ENCODE peak calls at places on chromosomes 6 and 20, in seven cellular contexts. One of them, this sample, is unnamed.

GRCh38 chr6:169215201-169215661 is 38.4 kb downstream of the THBS2 start:
- DNase-seq in OCI-LY7: no peak
- DNase-seq in GM13977: no peak
- DNase-seq in astrocyte of the cerebellum: no peak
- DNase-seq in adrenal gland: no peak
- DNase-seq in IMR-90: peak; percentile 35
- DNase-seq in BJ: no peak
- DNase-seq in this sample: peak; percentile 45

GRCh38 chr6:70398783-70399730 is 14.3 kb upstream of the FAM135A start:
- DNase-seq in BJ: no peak
- DNase-seq in GM13977: no peak
- DNase-seq in adrenal gland: no peak
- DNase-seq in IMR-90: peak; percentile 23
- DNase-seq in astrocyte of the cerebellum: no peak
- DNase-seq in OCI-LY7: no peak
- DNase-seq in this sample: peak; percentile 43

GRCh38 chr6:100186552-100186951 is 192.5 kb upstream of the MCHR2 start:
- DNase-seq in IMR-90: peak; percentile 48
- DNase-seq in GM13977: no peak
- DNase-seq in astrocyte of the cerebellum: no peak
- DNase-seq in OCI-LY7: no peak
- DNase-seq in BJ: no peak
- DNase-seq in adrenal gland: no peak
- DNase-seq in this sample: no peak

GRCh38 chr6:170048615-170049256 is 242.1 kb downstream of the DLL1 start:
- DNase-seq in IMR-90: peak; percentile 33
- DNase-seq in BJ: no peak
- DNase-seq in GM13977: no peak
- DNase-seq in OCI-LY7: no peak
- DNase-seq in astrocyte of the cerebellum: no peak
- DNase-seq in adrenal gland: peak; percentile 32
- DNase-seq in this sample: no peak

GRCh38 chr6:46393161-46393939 is 97.9 kb downstream of the RCAN2 start:
- DNase-seq in OCI-LY7: no peak
- DNase-seq in adrenal gland: no peak
- DNase-seq in GM13977: no peak
- DNase-seq in astrocyte of the cerebellum: no peak
- DNase-seq in IMR-90: no peak
- DNase-seq in BJ: no peak
- DNase-seq in this sample: no peak

GRCh38 chr20:43691928-43692524 is 25.1 kb downstream of the MYBL2 start:
- DNase-seq in IMR-90: peak; percentile 18
- DNase-seq in OCI-LY7: peak; percentile 76
- DNase-seq in adrenal gland: peak; percentile 35
- DNase-seq in astrocyte of the cerebellum: peak; percentile 6
- DNase-seq in BJ: no peak
- DNase-seq in GM13977: peak; percentile 76
- DNase-seq in this sample: peak; percentile 38

GRCh38 chr20:64032706-64033624 is 3.0 kb upstream of the C20orf204 start:
- DNase-seq in GM13977: no peak
- DNase-seq in astrocyte of the cerebellum: no peak
- DNase-seq in BJ: no peak
- DNase-seq in adrenal gland: no peak
- DNase-seq in OCI-LY7: no peak
- DNase-seq in IMR-90: no peak
- DNase-seq in this sample: no peak

GRCh38 chr20:58433759-58434158 is 44.7 kb downstream of the VAPB start:
- DNase-seq in BJ: no peak
- DNase-seq in adrenal gland: no peak
- DNase-seq in IMR-90: peak; percentile 89
- DNase-seq in OCI-LY7: no peak
- DNase-seq in GM13977: no peak
- DNase-seq in astrocyte of the cerebellum: peak; percentile 13
- DNase-seq in this sample: peak; percentile 76

GRCh38 chr6:149761438-149761837 is 11.9 kb downstream of the PCMT1 start:
- DNase-seq in IMR-90: no peak
- DNase-seq in adrenal gland: no peak
- DNase-seq in GM13977: peak; percentile 45
- DNase-seq in OCI-LY7: peak; percentile 61
- DNase-seq in astrocyte of the cerebellum: no peak
- DNase-seq in BJ: no peak
- DNase-seq in this sample: no peak

GRCh38 chr6:79193971-79194370 is 40.5 kb downstream of the HMGN3 start:
- DNase-seq in GM13977: no peak
- DNase-seq in astrocyte of the cerebellum: no peak
- DNase-seq in adrenal gland: no peak
- DNase-seq in BJ: no peak
- DNase-seq in IMR-90: no peak
- DNase-seq in OCI-LY7: no peak
- DNase-seq in this sample: no peak

GRCh38 chr6:141118991-141119390 is 1013.7 kb upstream of the GJE1 start:
- DNase-seq in astrocyte of the cerebellum: no peak
- DNase-seq in BJ: no peak
- DNase-seq in GM13977: no peak
- DNase-seq in IMR-90: no peak
- DNase-seq in OCI-LY7: no peak
- DNase-seq in adrenal gland: no peak
- DNase-seq in this sample: no peak

GRCh38 chr6:165819394-165819793 is 156.4 kb upstream of the PDE10A start:
- DNase-seq in BJ: no peak
- DNase-seq in OCI-LY7: no peak
- DNase-seq in IMR-90: no peak
- DNase-seq in GM13977: no peak
- DNase-seq in adrenal gland: no peak
- DNase-seq in astrocyte of the cerebellum: no peak
- DNase-seq in this sample: peak; percentile 16

GRCh38 chr20:3237011-3237957 is 1.7 kb downstream of the SLC4A11 start:
- DNase-seq in adrenal gland: no peak
- DNase-seq in OCI-LY7: no peak
- DNase-seq in GM13977: no peak
- DNase-seq in BJ: no peak
- DNase-seq in IMR-90: no peak
- DNase-seq in astrocyte of the cerebellum: no peak
- DNase-seq in this sample: no peak

GRCh38 chr6:138757131-138757530 is 16.4 kb upstream of the CCDC28A start:
- DNase-seq in BJ: no peak
- DNase-seq in astrocyte of the cerebellum: no peak
- DNase-seq in GM13977: no peak
- DNase-seq in IMR-90: no peak
- DNase-seq in OCI-LY7: no peak
- DNase-seq in adrenal gland: no peak
- DNase-seq in this sample: peak; percentile 60

GRCh38 chr6:35876902-35877301 is 44.0 kb downstream of the SRPK1 start:
- DNase-seq in IMR-90: no peak
- DNase-seq in OCI-LY7: no peak
- DNase-seq in BJ: no peak
- DNase-seq in GM13977: no peak
- DNase-seq in astrocyte of the cerebellum: no peak
- DNase-seq in adrenal gland: no peak
- DNase-seq in this sample: peak; percentile 41

GRCh38 chr20:15171016-15171415 is 833.6 kb upstream of the FLRT3 start:
- DNase-seq in astrocyte of the cerebellum: no peak
- DNase-seq in OCI-LY7: no peak
- DNase-seq in IMR-90: no peak
- DNase-seq in BJ: no peak
- DNase-seq in GM13977: no peak
- DNase-seq in adrenal gland: no peak
- DNase-seq in this sample: no peak

GRCh38 chr20:6130045-6130444 is 7.2 kb upstream of the FERMT1 start:
- DNase-seq in astrocyte of the cerebellum: no peak
- DNase-seq in GM13977: no peak
- DNase-seq in IMR-90: no peak
- DNase-seq in OCI-LY7: no peak
- DNase-seq in adrenal gland: no peak
- DNase-seq in BJ: no peak
- DNase-seq in this sample: no peak

GRCh38 chr6:39430968-39431523 is 108.5 kb upstream of the KCNK16 start:
- DNase-seq in adrenal gland: peak; percentile 25
- DNase-seq in BJ: no peak
- DNase-seq in IMR-90: no peak
- DNase-seq in astrocyte of the cerebellum: no peak
- DNase-seq in OCI-LY7: no peak
- DNase-seq in GM13977: no peak
- DNase-seq in this sample: no peak

GRCh38 chr20:59015812-59016711 is 3.2 kb upstream of the TUBB1 start:
- DNase-seq in OCI-LY7: no peak
- DNase-seq in IMR-90: no peak
- DNase-seq in BJ: no peak
- DNase-seq in adrenal gland: no peak
- DNase-seq in astrocyte of the cerebellum: no peak
- DNase-seq in GM13977: no peak
- DNase-seq in this sample: no peak

GRCh38 chr20:1775117-1775516 is 117.5 kb upstream of the SIRPG start:
- DNase-seq in BJ: no peak
- DNase-seq in astrocyte of the cerebellum: no peak
- DNase-seq in adrenal gland: peak; percentile 59
- DNase-seq in IMR-90: peak; percentile 63
- DNase-seq in GM13977: no peak
- DNase-seq in OCI-LY7: no peak
- DNase-seq in this sample: peak; percentile 54

GRCh38 chr6:46090115-46091079 is 39.4 kb upstream of the ENPP4 start:
- DNase-seq in BJ: no peak
- DNase-seq in IMR-90: peak; percentile 34
- DNase-seq in adrenal gland: peak; percentile 47
- DNase-seq in astrocyte of the cerebellum: peak; percentile 27
- DNase-seq in OCI-LY7: peak; percentile 63
- DNase-seq in GM13977: peak; percentile 60
- DNase-seq in this sample: peak; percentile 59

GRCh38 chr6:148831064-148831463 is 84.2 kb downstream of the UST start:
- DNase-seq in adrenal gland: no peak
- DNase-seq in GM13977: peak; percentile 21
- DNase-seq in IMR-90: no peak
- DNase-seq in astrocyte of the cerebellum: no peak
- DNase-seq in BJ: no peak
- DNase-seq in OCI-LY7: no peak
- DNase-seq in this sample: no peak

GRCh38 chr6:30913721-30914075 is 340 bp upstream of the VARS2 start:
- DNase-seq in adrenal gland: no peak
- DNase-seq in IMR-90: no peak
- DNase-seq in GM13977: no peak
- DNase-seq in OCI-LY7: no peak
- DNase-seq in astrocyte of the cerebellum: no peak
- DNase-seq in BJ: no peak
- DNase-seq in this sample: no peak

GRCh38 chr20:879626-880025 is 36.5 kb downstream of the ANGPT4 start:
- DNase-seq in IMR-90: no peak
- DNase-seq in OCI-LY7: no peak
- DNase-seq in astrocyte of the cerebellum: no peak
- DNase-seq in GM13977: no peak
- DNase-seq in BJ: no peak
- DNase-seq in adrenal gland: no peak
- DNase-seq in this sample: no peak

GRCh38 chr20:1266167-1266973 is at the start of gene SNPH:
- DNase-seq in astrocyte of the cerebellum: peak; percentile 36
- DNase-seq in BJ: peak; percentile 16
- DNase-seq in GM13977: peak; percentile 84
- DNase-seq in IMR-90: peak; percentile 76
- DNase-seq in adrenal gland: peak; percentile 77
- DNase-seq in OCI-LY7: peak; percentile 1
- DNase-seq in this sample: peak; percentile 79

GRCh38 chr6:140062042-140063041 is 687.9 kb upstream of the CITED2 start:
- DNase-seq in adrenal gland: peak; percentile 51
- DNase-seq in IMR-90: peak; percentile 96
- DNase-seq in GM13977: no peak
- DNase-seq in astrocyte of the cerebellum: peak; percentile 93
- DNase-seq in OCI-LY7: no peak
- DNase-seq in BJ: peak; percentile 96
- DNase-seq in this sample: peak; percentile 97

GRCh38 chr6:117188627-117189201 is 76.6 kb upstream of the VGLL2 start:
- DNase-seq in BJ: no peak
- DNase-seq in IMR-90: no peak
- DNase-seq in astrocyte of the cerebellum: no peak
- DNase-seq in adrenal gland: no peak
- DNase-seq in GM13977: no peak
- DNase-seq in OCI-LY7: peak; percentile 16
- DNase-seq in this sample: no peak
- TF ChIP-seq CTCF in BJ: peak; percentile 37
- TF ChIP-seq CTCF in IMR-90: peak; percentile 27
- TF ChIP-seq CTCF in astrocyte of the cerebellum: peak; percentile 62
- TF ChIP-seq CTCF in adrenal gland: no peak
- TF ChIP-seq CTCF in GM13977: peak; percentile 50
- TF ChIP-seq CTCF in OCI-LY7: peak; percentile 81
- TF ChIP-seq CTCF in this sample: no peak

GRCh38 chr6:136249811-136250685 is at the start of gene MTFR2:
- DNase-seq in IMR-90: peak; percentile 99
- DNase-seq in OCI-LY7: peak; percentile 99
- DNase-seq in astrocyte of the cerebellum: peak; percentile 99
- DNase-seq in GM13977: peak; percentile 92
- DNase-seq in BJ: peak; percentile 97
- DNase-seq in adrenal gland: peak; percentile 97
- DNase-seq in this sample: peak; percentile 99
- TF ChIP-seq CTCF in IMR-90: no peak
- TF ChIP-seq CTCF in OCI-LY7: no peak
- TF ChIP-seq CTCF in astrocyte of the cerebellum: no peak
- TF ChIP-seq CTCF in GM13977: no peak
- TF ChIP-seq CTCF in BJ: no peak
- TF ChIP-seq CTCF in adrenal gland: no peak
- TF ChIP-seq CTCF in this sample: no peak

GRCh38 chr20:62623488-62624324 is 18.6 kb upstream of the SLCO4A1 start:
- DNase-seq in IMR-90: peak; percentile 68
- DNase-seq in OCI-LY7: peak; percentile 95
- DNase-seq in astrocyte of the cerebellum: peak; percentile 23
- DNase-seq in adrenal gland: peak; percentile 94
- DNase-seq in BJ: peak; percentile 71
- DNase-seq in GM13977: peak; percentile 99
- DNase-seq in this sample: peak; percentile 89
- TF ChIP-seq CTCF in IMR-90: no peak
- TF ChIP-seq CTCF in OCI-LY7: no peak
- TF ChIP-seq CTCF in astrocyte of the cerebellum: no peak
- TF ChIP-seq CTCF in adrenal gland: no peak
- TF ChIP-seq CTCF in BJ: peak; percentile 23
- TF ChIP-seq CTCF in GM13977: no peak
- TF ChIP-seq CTCF in this sample: no peak

DNA sequence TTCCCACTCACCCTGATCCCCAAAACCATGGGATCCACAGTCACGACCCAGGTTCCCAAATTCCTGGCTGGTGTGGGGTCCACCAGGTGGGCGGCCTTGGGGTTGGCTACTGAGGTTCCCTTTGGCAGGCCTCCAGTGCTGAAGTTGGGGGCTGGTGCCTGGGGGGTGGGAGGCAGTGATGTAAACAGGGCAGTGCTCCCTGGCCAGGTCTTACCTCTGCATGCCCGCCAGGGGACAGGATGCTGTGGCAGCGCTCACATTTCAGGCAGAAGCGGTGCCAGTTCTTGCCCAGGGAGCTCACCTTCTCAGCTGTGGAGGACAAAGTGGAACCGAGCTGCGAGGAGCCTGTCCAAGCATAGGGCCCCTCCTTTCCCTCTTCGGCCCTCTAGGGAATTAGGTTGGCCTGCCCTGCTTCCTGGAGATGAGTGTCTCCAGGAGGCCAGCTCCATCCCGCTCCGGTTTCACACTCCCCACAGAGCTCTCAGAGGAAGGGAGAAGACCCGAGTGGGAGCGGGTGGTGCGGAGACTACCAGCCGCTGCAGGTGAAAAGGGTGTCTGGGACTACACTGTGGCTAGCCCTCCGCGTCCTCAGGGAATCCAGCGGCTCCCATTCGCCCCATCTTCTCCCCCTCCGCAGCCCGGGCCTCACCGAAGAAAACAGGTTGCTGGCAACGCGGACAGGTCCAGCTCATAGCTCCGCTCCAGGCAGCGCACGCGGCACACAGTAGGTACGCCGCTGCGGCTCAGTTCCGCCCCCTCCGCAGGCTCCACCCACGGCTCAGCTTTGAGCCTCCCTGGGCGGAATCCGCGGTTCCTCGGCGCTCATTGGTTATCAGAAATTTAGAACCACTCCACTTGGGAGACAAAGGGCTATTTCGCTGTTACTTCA is at the start of gene CRIP3:
- DNase-seq in OCI-LY7: peak; percentile 56
- DNase-seq in IMR-90: no peak
- DNase-seq in astrocyte of the cerebellum: no peak
- DNase-seq in BJ: no peak
- DNase-seq in adrenal gland: no peak
- DNase-seq in GM13977: peak; percentile 29
- DNase-seq in this sample: peak; percentile 56
- TF ChIP-seq CTCF in OCI-LY7: peak; percentile 53
- TF ChIP-seq CTCF in IMR-90: peak; percentile 15
- TF ChIP-seq CTCF in astrocyte of the cerebellum: peak; percentile 16
- TF ChIP-seq CTCF in BJ: no peak
- TF ChIP-seq CTCF in adrenal gland: no peak
- TF ChIP-seq CTCF in GM13977: peak; percentile 55
- TF ChIP-seq CTCF in this sample: peak; percentile 24